ENCODE peak calls at places on chromosome 7, in eight cellular contexts. One of them, this sample, is unnamed.

GRCh38 chr7:86914468-86915054 is 144.9 kb downstream of the ELAPOR2 start:
- DNase-seq in IMR-90: peak
- DNase-seq in GM23338: peak
- DNase-seq in OCI-LY7: peak
- DNase-seq in HCT116: no peak
- DNase-seq in fibroblast of lung: peak
- DNase-seq in neural progenitor cell: peak
- DNase-seq in SK-N-SH: no peak
- DNase-seq in this sample: no peak

GRCh38 chr7:130154131-130154500 is 51.1 kb downstream of the TMEM209 start:
- DNase-seq in SK-N-SH: no peak
- DNase-seq in fibroblast of lung: no peak
- DNase-seq in neural progenitor cell: no peak
- DNase-seq in HCT116: no peak
- DNase-seq in GM23338: no peak
- DNase-seq in IMR-90: no peak
- DNase-seq in OCI-LY7: no peak
- DNase-seq in this sample: no peak

GRCh38 chr7:94701555-94701973 is 45.6 kb upstream of the SGCE start:
- DNase-seq in IMR-90: peak
- DNase-seq in HCT116: peak
- DNase-seq in neural progenitor cell: peak
- DNase-seq in SK-N-SH: no peak
- DNase-seq in fibroblast of lung: peak
- DNase-seq in OCI-LY7: no peak
- DNase-seq in GM23338: peak
- DNase-seq in this sample: peak

GRCh38 chr7:150855476-150856302 is 3.4 kb downstream of the AOC1 start:
- DNase-seq in IMR-90: no peak
- DNase-seq in GM23338: no peak
- DNase-seq in OCI-LY7: no peak
- DNase-seq in neural progenitor cell: no peak
- DNase-seq in HCT116: no peak
- DNase-seq in SK-N-SH: no peak
- DNase-seq in fibroblast of lung: no peak
- DNase-seq in this sample: peak

GRCh38 chr7:25696565-25696964 is 455.4 kb upstream of the NFE2L3 start:
- DNase-seq in IMR-90: no peak
- DNase-seq in HCT116: no peak
- DNase-seq in OCI-LY7: no peak
- DNase-seq in fibroblast of lung: no peak
- DNase-seq in SK-N-SH: no peak
- DNase-seq in GM23338: no peak
- DNase-seq in neural progenitor cell: no peak
- DNase-seq in this sample: no peak

GRCh38 chr7:21624320-21624719 is 81.5 kb downstream of the DNAH11 start:
- DNase-seq in GM23338: no peak
- DNase-seq in IMR-90: no peak
- DNase-seq in OCI-LY7: no peak
- DNase-seq in fibroblast of lung: no peak
- DNase-seq in neural progenitor cell: no peak
- DNase-seq in SK-N-SH: no peak
- DNase-seq in HCT116: no peak
- DNase-seq in this sample: no peak

GRCh38 chr7:157250605-157251228 is 86.1 kb upstream of the DNAJB6 start:
- DNase-seq in GM23338: peak
- DNase-seq in IMR-90: peak
- DNase-seq in HCT116: peak
- DNase-seq in fibroblast of lung: peak
- DNase-seq in OCI-LY7: peak
- DNase-seq in SK-N-SH: peak
- DNase-seq in neural progenitor cell: peak
- DNase-seq in this sample: peak

GRCh38 chr7:252981-253380 is 37.0 kb upstream of the FOXL3 start:
- DNase-seq in SK-N-SH: no peak
- DNase-seq in IMR-90: no peak
- DNase-seq in fibroblast of lung: no peak
- DNase-seq in OCI-LY7: no peak
- DNase-seq in neural progenitor cell: no peak
- DNase-seq in GM23338: no peak
- DNase-seq in HCT116: no peak
- DNase-seq in this sample: no peak

GRCh38 chr7:1531263-1531978 is 919 bp downstream of the MAFK start:
- DNase-seq in neural progenitor cell: no peak
- DNase-seq in HCT116: no peak
- DNase-seq in IMR-90: peak
- DNase-seq in OCI-LY7: peak
- DNase-seq in fibroblast of lung: no peak
- DNase-seq in GM23338: no peak
- DNase-seq in SK-N-SH: peak
- DNase-seq in this sample: no peak

GRCh38 chr7:123004931-123005330 is 9.4 kb upstream of the TAS2R16 start:
- DNase-seq in IMR-90: no peak
- DNase-seq in neural progenitor cell: no peak
- DNase-seq in SK-N-SH: no peak
- DNase-seq in HCT116: no peak
- DNase-seq in OCI-LY7: no peak
- DNase-seq in fibroblast of lung: no peak
- DNase-seq in GM23338: no peak
- DNase-seq in this sample: no peak

GRCh38 chr7:111498608-111499007 is 63.7 kb downstream of the IMMP2L start:
- DNase-seq in OCI-LY7: no peak
- DNase-seq in SK-N-SH: no peak
- DNase-seq in HCT116: no peak
- DNase-seq in fibroblast of lung: no peak
- DNase-seq in GM23338: no peak
- DNase-seq in IMR-90: no peak
- DNase-seq in neural progenitor cell: no peak
- DNase-seq in this sample: no peak

GRCh38 chr7:92633211-92633906 is 43.2 kb upstream of the FAM133B start:
- DNase-seq in GM23338: no peak
- DNase-seq in neural progenitor cell: no peak
- DNase-seq in OCI-LY7: no peak
- DNase-seq in SK-N-SH: no peak
- DNase-seq in IMR-90: peak
- DNase-seq in fibroblast of lung: peak
- DNase-seq in HCT116: peak
- DNase-seq in this sample: peak

GRCh38 chr7:91424372-91424771 is 160.1 kb downstream of the FZD1 start:
- DNase-seq in fibroblast of lung: no peak
- DNase-seq in neural progenitor cell: peak
- DNase-seq in GM23338: peak
- DNase-seq in HCT116: no peak
- DNase-seq in OCI-LY7: no peak
- DNase-seq in IMR-90: no peak
- DNase-seq in SK-N-SH: peak
- DNase-seq in this sample: no peak

GRCh38 chr7:32587431-32587948 is 92.2 kb downstream of the AVL9 start:
- DNase-seq in SK-N-SH: no peak
- DNase-seq in GM23338: no peak
- DNase-seq in HCT116: no peak
- DNase-seq in IMR-90: peak
- DNase-seq in neural progenitor cell: no peak
- DNase-seq in OCI-LY7: no peak
- DNase-seq in fibroblast of lung: peak
- DNase-seq in this sample: no peak

GRCh38 chr7:108094375-108094774 is 35.8 kb downstream of the LAMB4 start:
- DNase-seq in IMR-90: peak
- DNase-seq in SK-N-SH: no peak
- DNase-seq in neural progenitor cell: no peak
- DNase-seq in GM23338: no peak
- DNase-seq in fibroblast of lung: peak
- DNase-seq in OCI-LY7: no peak
- DNase-seq in HCT116: no peak
- DNase-seq in this sample: no peak

GRCh38 chr7:108093903-108094302 is 36.3 kb downstream of the LAMB4 start:
- DNase-seq in fibroblast of lung: peak
- DNase-seq in SK-N-SH: no peak
- DNase-seq in HCT116: no peak
- DNase-seq in GM23338: no peak
- DNase-seq in neural progenitor cell: no peak
- DNase-seq in IMR-90: peak
- DNase-seq in OCI-LY7: no peak
- DNase-seq in this sample: no peak

GRCh38 chr7:108093341-108093740 is 36.8 kb downstream of the LAMB4 start:
- DNase-seq in SK-N-SH: no peak
- DNase-seq in OCI-LY7: no peak
- DNase-seq in IMR-90: no peak
- DNase-seq in HCT116: no peak
- DNase-seq in neural progenitor cell: no peak
- DNase-seq in fibroblast of lung: peak
- DNase-seq in GM23338: no peak
- DNase-seq in this sample: no peak

GRCh38 chr7:108096996-108097395 is 33.2 kb downstream of the LAMB4 start:
- DNase-seq in IMR-90: no peak
- DNase-seq in GM23338: no peak
- DNase-seq in HCT116: no peak
- DNase-seq in neural progenitor cell: no peak
- DNase-seq in fibroblast of lung: no peak
- DNase-seq in SK-N-SH: no peak
- DNase-seq in OCI-LY7: no peak
- DNase-seq in this sample: no peak

GRCh38 chr7:108094933-108095710 is 35.0 kb downstream of the LAMB4 start:
- DNase-seq in neural progenitor cell: no peak
- DNase-seq in IMR-90: peak
- DNase-seq in fibroblast of lung: peak
- DNase-seq in OCI-LY7: peak
- DNase-seq in SK-N-SH: peak
- DNase-seq in HCT116: no peak
- DNase-seq in GM23338: no peak
- DNase-seq in this sample: peak
- H3K4me2 ChIP-seq in neural progenitor cell: no peak
- H3K4me2 ChIP-seq in IMR-90: peak
- H3K4me2 ChIP-seq in fibroblast of lung: peak
- H3K4me2 ChIP-seq in OCI-LY7: peak
- H3K4me2 ChIP-seq in SK-N-SH: peak
- H3K4me2 ChIP-seq in HCT116: no peak
- H3K4me2 ChIP-seq in GM23338: no peak
- H3K4me2 ChIP-seq in this sample: no peak

DNA sequence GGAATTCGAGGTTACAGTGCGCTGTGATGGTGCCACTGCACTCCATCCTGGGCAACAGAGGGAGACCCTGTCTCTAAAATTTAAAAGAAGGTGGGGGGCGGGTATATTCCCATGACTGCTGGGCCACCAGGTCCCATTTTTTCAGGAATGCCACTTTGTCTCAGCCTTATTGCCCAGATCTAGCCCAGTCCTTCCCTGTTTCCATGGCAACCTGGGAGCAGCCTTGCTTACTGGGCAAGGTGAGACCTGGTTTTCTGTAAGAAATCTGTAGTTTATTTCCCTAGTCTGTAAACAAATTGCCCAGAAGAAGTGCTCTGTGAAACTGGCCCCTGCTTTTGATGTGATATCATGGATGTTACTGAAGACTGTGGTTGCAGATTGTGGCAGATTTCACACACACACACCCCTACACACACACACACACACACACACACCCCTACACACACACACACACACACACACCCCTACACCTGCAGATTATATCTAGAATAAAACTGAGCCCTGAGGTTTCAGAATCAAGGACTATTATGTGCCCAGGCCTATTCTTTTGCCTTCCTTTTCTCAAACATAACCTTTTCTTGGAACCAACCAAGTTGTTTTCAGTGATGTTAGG is 19.6 kb downstream of the OGDH start:
- DNase-seq in HCT116: no peak
- DNase-seq in fibroblast of lung: no peak
- DNase-seq in IMR-90: no peak
- DNase-seq in neural progenitor cell: no peak
- DNase-seq in OCI-LY7: no peak
- DNase-seq in GM23338: no peak
- DNase-seq in SK-N-SH: no peak
- DNase-seq in this sample: no peak
- H3K27ac ChIP-seq in HCT116: no peak
- H3K27ac ChIP-seq in fibroblast of lung: no peak
- H3K27ac ChIP-seq in IMR-90: no peak
- H3K27ac ChIP-seq in neural progenitor cell: no peak
- H3K27ac ChIP-seq in OCI-LY7: no peak
- H3K27ac ChIP-seq in GM23338: no peak
- H3K27ac ChIP-seq in SK-N-SH: no peak
- H3K27ac ChIP-seq in this sample: no peak

GRCh38 chr7:131605280-131605878 is 49.0 kb upstream of the PODXL start:
- DNase-seq in GM23338: peak
- DNase-seq in OCI-LY7: no peak
- DNase-seq in HCT116: no peak
- DNase-seq in fibroblast of lung: no peak
- DNase-seq in neural progenitor cell: peak
- DNase-seq in IMR-90: no peak
- DNase-seq in SK-N-SH: no peak
- DNase-seq in this sample: no peak
- H3K4me2 ChIP-seq in GM23338: peak
- H3K4me2 ChIP-seq in OCI-LY7: no peak
- H3K4me2 ChIP-seq in HCT116: no peak
- H3K4me2 ChIP-seq in fibroblast of lung: no peak
- H3K4me2 ChIP-seq in neural progenitor cell: peak
- H3K4me2 ChIP-seq in IMR-90: no peak
- H3K4me2 ChIP-seq in SK-N-SH: peak
- H3K4me2 ChIP-seq in this sample: peak

GRCh38 chr7:75966209-75966961 is 28.0 kb downstream of the TMEM120A start:
- DNase-seq in HCT116: no peak
- DNase-seq in fibroblast of lung: peak
- DNase-seq in GM23338: no peak
- DNase-seq in SK-N-SH: peak
- DNase-seq in neural progenitor cell: no peak
- DNase-seq in OCI-LY7: no peak
- DNase-seq in IMR-90: no peak
- DNase-seq in this sample: no peak
- H3K27ac ChIP-seq in HCT116: no peak
- H3K27ac ChIP-seq in fibroblast of lung: peak
- H3K27ac ChIP-seq in GM23338: no peak
- H3K27ac ChIP-seq in SK-N-SH: peak
- H3K27ac ChIP-seq in neural progenitor cell: peak
- H3K27ac ChIP-seq in OCI-LY7: no peak
- H3K27ac ChIP-seq in IMR-90: no peak
- H3K27ac ChIP-seq in this sample: no peak

DNA sequence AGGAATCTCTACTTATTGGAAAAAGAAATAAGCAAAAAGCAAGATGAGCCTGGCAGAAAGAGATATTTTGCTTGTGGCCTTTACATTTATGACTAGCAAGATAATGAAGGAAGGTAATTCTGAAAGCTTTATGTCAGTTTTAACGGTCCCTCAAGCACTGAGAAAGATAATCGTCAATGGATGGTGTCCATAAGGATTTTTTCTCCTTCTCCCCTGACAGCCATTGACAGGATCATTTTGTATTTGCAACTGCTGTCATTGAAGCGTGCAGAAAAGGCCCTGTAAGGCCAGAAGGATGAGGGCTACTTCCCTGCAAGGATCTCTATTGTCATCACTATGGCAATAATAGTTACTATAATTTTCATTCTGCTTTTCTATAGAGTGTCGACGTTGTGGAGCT is 1.0 kb upstream of the LRGUK start:
- DNase-seq in OCI-LY7: no peak
- DNase-seq in IMR-90: no peak
- DNase-seq in neural progenitor cell: no peak
- DNase-seq in fibroblast of lung: no peak
- DNase-seq in SK-N-SH: no peak
- DNase-seq in HCT116: no peak
- DNase-seq in GM23338: no peak
- DNase-seq in this sample: no peak
- H3K4me2 ChIP-seq in OCI-LY7: no peak
- H3K4me2 ChIP-seq in IMR-90: no peak
- H3K4me2 ChIP-seq in neural progenitor cell: no peak
- H3K4me2 ChIP-seq in fibroblast of lung: no peak
- H3K4me2 ChIP-seq in SK-N-SH: no peak
- H3K4me2 ChIP-seq in HCT116: no peak
- H3K4me2 ChIP-seq in GM23338: peak
- H3K4me2 ChIP-seq in this sample: no peak

This sample was measured in PC-9.